ENCODE peak calls at places on chromosomes 11 and 22, in five cellular contexts. One of them, this sample, is unnamed. For H3K36me3, the result is how much of the 10 kb centered on the place peaks cover.

GRCh38 chr11:15750535-15751297 is 605.6 kb downstream of the SOX6 start:
- DNase-seq in CD8-positive, alpha-beta memory T cell: no peak
- DNase-seq in right lobe of liver: no peak
- DNase-seq in mammary epithelial cell: no peak
- DNase-seq in breast epithelium: no peak
- DNase-seq in this sample: no peak

GRCh38 chr22:22721681-22722309 is 77.4 kb downstream of the GGTLC2 start:
- DNase-seq in CD8-positive, alpha-beta memory T cell: peak
- DNase-seq in right lobe of liver: no peak
- DNase-seq in mammary epithelial cell: peak
- DNase-seq in breast epithelium: no peak
- DNase-seq in this sample: no peak

GRCh38 chr11:69075421-69076128 is 26.8 kb downstream of the TPCN2 start:
- DNase-seq in CD8-positive, alpha-beta memory T cell: no peak
- DNase-seq in right lobe of liver: no peak
- DNase-seq in mammary epithelial cell: peak
- DNase-seq in breast epithelium: peak
- DNase-seq in this sample: peak

GRCh38 chr22:25903294-25903693 is 161.3 kb downstream of the MYO18B start:
- DNase-seq in CD8-positive, alpha-beta memory T cell: no peak
- DNase-seq in right lobe of liver: no peak
- DNase-seq in mammary epithelial cell: no peak
- DNase-seq in breast epithelium: no peak
- DNase-seq in this sample: no peak

GRCh38 chr11:2885676-2886081 is at the start of gene CDKN1C:
- DNase-seq in CD8-positive, alpha-beta memory T cell: peak
- DNase-seq in right lobe of liver: peak
- DNase-seq in mammary epithelial cell: peak
- DNase-seq in breast epithelium: peak
- DNase-seq in this sample: peak

GRCh38 chr11:111707039-111707690 is 59.0 kb downstream of the PPP2R1B start:
- DNase-seq in CD8-positive, alpha-beta memory T cell: no peak
- DNase-seq in right lobe of liver: peak
- DNase-seq in mammary epithelial cell: no peak
- DNase-seq in breast epithelium: no peak
- DNase-seq in this sample: no peak

GRCh38 chr11:46659908-46660307 is 40.5 kb downstream of the ARHGAP1 start:
- DNase-seq in CD8-positive, alpha-beta memory T cell: no peak
- DNase-seq in right lobe of liver: no peak
- DNase-seq in mammary epithelial cell: no peak
- DNase-seq in breast epithelium: no peak
- DNase-seq in this sample: no peak

GRCh38 chr11:78420796-78421209 is 3.2 kb upstream of the GAB2 start:
- DNase-seq in CD8-positive, alpha-beta memory T cell: no peak
- DNase-seq in right lobe of liver: no peak
- DNase-seq in mammary epithelial cell: peak
- DNase-seq in breast epithelium: no peak
- DNase-seq in this sample: peak

GRCh38 chr22:19851291-19852176 is 3.1 kb downstream of the GNB1L start:
- DNase-seq in CD8-positive, alpha-beta memory T cell: no peak
- DNase-seq in right lobe of liver: no peak
- DNase-seq in mammary epithelial cell: no peak
- DNase-seq in breast epithelium: no peak
- DNase-seq in this sample: no peak

GRCh38 chr11:115613986-115614625 is 109.9 kb upstream of the CADM1 start:
- DNase-seq in CD8-positive, alpha-beta memory T cell: no peak
- DNase-seq in right lobe of liver: no peak
- DNase-seq in mammary epithelial cell: peak
- DNase-seq in breast epithelium: no peak
- DNase-seq in this sample: no peak

GRCh38 chr22:44398791-44399190 is 86.0 kb upstream of the SHISAL1 start:
- DNase-seq in CD8-positive, alpha-beta memory T cell: no peak
- DNase-seq in right lobe of liver: no peak
- DNase-seq in mammary epithelial cell: no peak
- DNase-seq in breast epithelium: no peak
- DNase-seq in this sample: no peak

GRCh38 chr11:108313444-108313843 is 90.6 kb downstream of the ATM start:
- DNase-seq in CD8-positive, alpha-beta memory T cell: no peak
- DNase-seq in right lobe of liver: no peak
- DNase-seq in mammary epithelial cell: no peak
- DNase-seq in breast epithelium: no peak
- DNase-seq in this sample: no peak
- H3K36me3 ChIP-seq in CD8-positive, alpha-beta memory T cell: under half
- H3K36me3 ChIP-seq in right lobe of liver: under half
- H3K36me3 ChIP-seq in mammary epithelial cell: under half
- H3K36me3 ChIP-seq in breast epithelium: under half
- H3K36me3 ChIP-seq in this sample: under half

DNA sequence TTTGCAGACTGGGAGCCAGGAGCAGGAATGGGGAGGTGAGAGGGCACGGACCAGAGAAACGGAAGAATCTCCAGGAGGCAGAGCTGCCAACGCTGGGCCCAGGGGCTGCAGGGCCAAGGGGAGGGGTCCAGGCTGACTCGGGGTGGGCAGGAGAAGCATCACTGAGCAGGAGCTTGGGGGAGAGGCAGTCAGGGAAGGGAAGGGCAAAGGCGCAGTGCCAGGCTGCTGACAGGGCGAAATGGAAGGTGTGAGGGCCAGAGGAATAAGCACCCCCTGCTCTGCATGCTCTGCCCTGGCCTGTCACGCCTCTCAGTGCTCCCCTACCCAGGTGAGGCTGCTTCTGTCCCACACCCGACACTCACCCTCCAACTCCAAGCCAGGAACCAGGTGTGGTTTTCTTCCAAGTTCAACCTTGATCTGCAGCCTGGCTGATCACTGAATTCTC is 14.4 kb downstream of the LRRC32 start:
- DNase-seq in CD8-positive, alpha-beta memory T cell: no peak
- DNase-seq in right lobe of liver: peak
- DNase-seq in mammary epithelial cell: no peak
- DNase-seq in breast epithelium: peak
- DNase-seq in this sample: no peak
- H3K27ac ChIP-seq in CD8-positive, alpha-beta memory T cell: no peak
- H3K27ac ChIP-seq in right lobe of liver: no peak
- H3K27ac ChIP-seq in mammary epithelial cell: no peak
- H3K27ac ChIP-seq in breast epithelium: peak
- H3K27ac ChIP-seq in this sample: peak

GRCh38 chr11:92245700-92246270 is 21.2 kb downstream of the FAT3 start:
- DNase-seq in CD8-positive, alpha-beta memory T cell: no peak
- DNase-seq in right lobe of liver: no peak
- DNase-seq in mammary epithelial cell: no peak
- DNase-seq in breast epithelium: no peak
- DNase-seq in this sample: no peak

GRCh38 chr11:92246637-92247036 is 22.0 kb downstream of the FAT3 start:
- DNase-seq in CD8-positive, alpha-beta memory T cell: no peak
- DNase-seq in right lobe of liver: no peak
- DNase-seq in mammary epithelial cell: peak
- DNase-seq in breast epithelium: no peak
- DNase-seq in this sample: no peak

DNA sequence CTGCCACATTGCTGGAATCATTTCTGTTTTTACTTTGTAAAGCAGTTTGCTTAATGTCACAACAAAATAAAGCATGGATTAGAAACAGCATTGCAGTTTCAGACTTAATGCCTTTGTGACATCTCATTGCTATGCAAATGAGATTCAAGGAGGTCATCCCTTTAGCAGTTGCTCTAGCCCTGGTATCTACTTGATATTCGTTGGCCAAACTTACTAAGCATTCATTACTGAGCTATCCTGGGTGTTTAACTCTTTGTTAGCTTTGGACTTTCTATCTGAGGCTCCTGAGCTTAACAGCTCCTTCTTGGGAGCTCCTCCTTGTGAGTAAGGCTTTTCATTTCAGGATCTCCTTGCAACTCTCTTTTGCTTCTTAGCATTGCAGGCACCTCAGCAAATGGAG is 16.3 kb downstream of the FAT3 start:
- DNase-seq in CD8-positive, alpha-beta memory T cell: no peak
- DNase-seq in right lobe of liver: no peak
- DNase-seq in mammary epithelial cell: no peak
- DNase-seq in breast epithelium: no peak
- DNase-seq in this sample: no peak
- H3K4me3 ChIP-seq in CD8-positive, alpha-beta memory T cell: no peak
- H3K4me3 ChIP-seq in right lobe of liver: no peak
- H3K4me3 ChIP-seq in mammary epithelial cell: no peak
- H3K4me3 ChIP-seq in breast epithelium: no peak
- H3K4me3 ChIP-seq in this sample: no peak

DNA sequence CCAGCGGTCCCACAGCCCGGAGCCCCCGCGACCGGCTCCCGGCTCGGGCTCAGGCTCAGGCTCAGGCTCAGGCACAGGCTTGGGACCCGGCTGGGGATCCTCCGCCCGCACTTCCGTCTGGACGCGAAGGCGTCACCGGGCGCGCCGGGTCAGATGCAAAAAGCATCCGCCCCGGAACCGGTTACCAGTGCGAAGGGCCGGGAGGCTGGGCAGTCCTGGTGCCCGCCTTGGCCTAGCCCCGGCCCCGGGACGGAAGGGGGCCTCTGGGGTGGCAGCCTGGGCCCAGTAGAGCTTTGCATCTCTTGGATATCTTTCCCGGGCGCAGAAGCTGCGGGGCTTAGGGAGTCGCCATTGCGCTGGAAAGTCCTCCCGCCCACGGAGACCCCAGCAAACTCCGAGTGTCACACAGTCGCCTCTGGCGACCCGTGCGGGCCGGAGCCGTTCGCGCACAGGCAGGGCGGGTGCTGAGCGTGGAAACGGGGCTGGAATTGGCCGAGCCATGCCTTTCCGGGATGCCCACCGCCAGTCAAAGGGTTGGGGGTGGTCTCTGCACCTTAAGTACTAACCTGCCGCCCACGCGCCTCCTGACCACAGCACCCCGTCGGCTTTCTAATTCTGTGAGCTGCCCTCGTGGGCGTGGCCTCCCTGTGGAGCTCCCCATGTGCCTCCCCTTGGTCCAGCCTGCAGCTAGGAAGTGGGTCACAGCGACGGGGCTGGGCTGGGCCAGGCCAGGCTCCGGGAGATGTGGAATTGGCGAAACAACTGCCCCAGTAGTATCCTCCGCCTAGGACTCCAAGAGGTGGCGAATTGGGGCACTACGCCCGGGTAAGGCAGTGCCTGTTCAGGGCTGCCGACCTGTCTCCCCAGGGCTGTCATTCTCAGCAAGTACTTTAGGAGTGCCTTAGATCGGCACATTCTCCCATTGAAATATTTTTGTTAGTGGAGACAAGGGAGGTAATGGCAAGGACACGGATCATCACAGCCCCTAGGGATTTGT is at the start of gene TMEM9B:
- DNase-seq in CD8-positive, alpha-beta memory T cell: peak
- DNase-seq in right lobe of liver: peak
- DNase-seq in mammary epithelial cell: peak
- DNase-seq in breast epithelium: peak
- DNase-seq in this sample: peak
- H3K36me3 ChIP-seq in CD8-positive, alpha-beta memory T cell: under half
- H3K36me3 ChIP-seq in right lobe of liver: under half
- H3K36me3 ChIP-seq in mammary epithelial cell: under half
- H3K36me3 ChIP-seq in breast epithelium: under half
- H3K36me3 ChIP-seq in this sample: under half

This sample was measured in thoracic aorta.